ENCODE peak calls at places on chromosomes 7 and 10, in five cellular contexts. B is tibial artery, N is lung, I is endodermal cell, K is pancreas. E is an unnamed sample. For H3K9me3, the result is how much of the 10 kb centered on the place peaks cover.

GRCh38 chr10:70537398-70538194 is 59.0 kb downstream of the PALD1 start:
- DNase-seq in B (no peak), N (no peak), I (peak), K (no peak), E (peak)

GRCh38 chr7:31120800-31121513 is 68.8 kb downstream of the ADCYAP1R1 start:
- DNase-seq in B (no peak), N (peak), I (no peak), K (no peak), E (no peak)

GRCh38 chr10:116694253-116694926 is 48.0 kb downstream of the HSPA12A start:
- DNase-seq in B (no peak), N (peak), I (peak), K (no peak), E (peak)

GRCh38 chr7:112176693-112177415 is 29.3 kb downstream of the DOCK4 start:
- DNase-seq in B (no peak), N (no peak), I (no peak), K (no peak), E (no peak)

GRCh38 chr10:63157845-63158624 is 24.9 kb downstream of the NRBF2 start:
- DNase-seq in B (no peak), N (no peak), I (peak), K (no peak), E (peak)

GRCh38 chr10:51228714-51229100 is 154.4 kb downstream of the PRKG1 start:
- DNase-seq in B (no peak), N (no peak), I (no peak), K (no peak), E (no peak)

GRCh38 chr10:93445097-93445960 is 36.8 kb downstream of the MYOF start:
- DNase-seq in B (peak), N (peak), I (peak), K (peak), E (peak)

GRCh38 chr7:80379034-80379433 is 132.8 kb downstream of the GNAT3 start:
- DNase-seq in B (no peak), N (no peak), I (no peak), K (no peak), E (no peak)

GRCh38 chr7:132423594-132424200 is 152.6 kb downstream of the PLXNA4 start:
- DNase-seq in B (no peak), N (no peak), I (no peak), K (no peak), E (no peak)

GRCh38 chr10:89001428-89002072 is 11.0 kb downstream of the FAS start:
- DNase-seq in B (no peak), N (no peak), I (no peak), K (no peak), E (no peak)

GRCh38 chr10:21314234-21314633 is 211.2 kb downstream of the SKIDA1 start:
- DNase-seq in B (no peak), N (no peak), I (peak), K (no peak), E (peak)

GRCh38 chr7:73395538-73396503 is 37.8 kb upstream of the FZD9 start:
- DNase-seq in B (no peak), N (no peak), I (no peak), K (no peak), E (no peak)

GRCh38 chr10:110857265-110858158 is 14.2 kb upstream of the PDCD4 start:
- DNase-seq in B (no peak), N (no peak), I (peak), K (peak), E (peak)

GRCh38 chr7:117127585-117128168 is 174.4 kb downstream of the ST7 start:
- DNase-seq in B (peak), N (peak), I (no peak), K (no peak), E (peak)

GRCh38 chr10:97572214-97572989 is at the start of gene ANKRD2:
- DNase-seq in B (peak), N (peak), I (peak), K (peak), E (peak)

GRCh38 chr10:76201962-76202361 is 770.5 kb downstream of the LRMDA start:
- DNase-seq in B (no peak), N (no peak), I (no peak), K (no peak), E (no peak)

GRCh38 chr7:138254444-138254843 is 178.2 kb downstream of the AKR1D1 start:
- DNase-seq in B (no peak), N (no peak), I (no peak), K (no peak), E (no peak)

GRCh38 chr7:147804032-147804431 is 786.5 kb upstream of the C7orf33 start:
- DNase-seq in B (no peak), N (no peak), I (no peak), K (no peak), E (no peak)

GRCh38 chr7:756231-756927 is 29.3 kb upstream of the PRKAR1B start:
- DNase-seq in B (no peak), N (no peak), I (no peak), K (peak), E (no peak)

GRCh38 chr7:40726559-40726958 is 591.8 kb downstream of the SUGCT start:
- DNase-seq in B (no peak), N (no peak), I (no peak), K (no peak), E (no peak)

GRCh38 chr7:148588168-148588890 is 2.2 kb upstream of the C7orf33 start:
- DNase-seq in B (no peak), N (no peak), I (no peak), K (no peak), E (no peak)

GRCh38 chr10:63720072-63720537 is 198.9 kb downstream of the REEP3 start:
- DNase-seq in B (peak), N (no peak), I (peak), K (no peak), E (peak)

GRCh38 chr7:39042706-39043105 is 65.0 kb downstream of the POU6F2 start:
- DNase-seq in B (no peak), N (no peak), I (no peak), K (no peak), E (no peak)

GRCh38 chr7:39044489-39044888 is 66.8 kb downstream of the POU6F2 start:
- DNase-seq in B (no peak), N (no peak), I (no peak), K (no peak), E (no peak)
- H3K4me3 ChIP-seq in B (no peak), N (no peak), I (no peak), K (no peak), E (no peak)

DNA sequence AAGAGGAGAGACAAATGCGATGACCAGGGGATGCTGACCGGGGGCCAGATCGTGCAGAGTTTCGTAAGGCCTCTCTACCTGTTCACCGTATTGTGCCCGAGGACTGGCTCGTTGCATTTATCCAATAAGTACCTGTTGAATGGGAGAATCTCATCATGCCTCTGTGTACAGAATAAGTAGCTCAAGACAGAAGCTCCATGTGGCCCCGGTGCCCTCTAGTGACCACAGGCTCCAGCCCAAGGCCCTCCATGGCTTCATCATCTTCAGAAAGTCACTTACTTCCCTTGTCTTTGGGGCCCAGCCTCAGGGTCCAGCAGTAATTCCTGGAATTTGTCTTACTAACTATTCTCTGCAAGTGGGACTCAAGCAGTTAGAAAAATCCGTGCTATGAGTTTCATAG is 151.0 kb downstream of the CHN2 start:
- DNase-seq in B (peak), N (no peak), I (peak), K (peak), E (peak)
- TF ChIP-seq CTCF in B (no peak), N (peak), I (peak), K (peak), E (peak)

GRCh38 chr10:37436361-37436760 is 311.0 kb downstream of the ANKRD30A start:
- DNase-seq in B (no peak), N (no peak), I (no peak), K (no peak), E (no peak)
- H3K9me3 ChIP-seq in B (under half), N (under half), I (half or more), K (under half), E (under half)

DNA sequence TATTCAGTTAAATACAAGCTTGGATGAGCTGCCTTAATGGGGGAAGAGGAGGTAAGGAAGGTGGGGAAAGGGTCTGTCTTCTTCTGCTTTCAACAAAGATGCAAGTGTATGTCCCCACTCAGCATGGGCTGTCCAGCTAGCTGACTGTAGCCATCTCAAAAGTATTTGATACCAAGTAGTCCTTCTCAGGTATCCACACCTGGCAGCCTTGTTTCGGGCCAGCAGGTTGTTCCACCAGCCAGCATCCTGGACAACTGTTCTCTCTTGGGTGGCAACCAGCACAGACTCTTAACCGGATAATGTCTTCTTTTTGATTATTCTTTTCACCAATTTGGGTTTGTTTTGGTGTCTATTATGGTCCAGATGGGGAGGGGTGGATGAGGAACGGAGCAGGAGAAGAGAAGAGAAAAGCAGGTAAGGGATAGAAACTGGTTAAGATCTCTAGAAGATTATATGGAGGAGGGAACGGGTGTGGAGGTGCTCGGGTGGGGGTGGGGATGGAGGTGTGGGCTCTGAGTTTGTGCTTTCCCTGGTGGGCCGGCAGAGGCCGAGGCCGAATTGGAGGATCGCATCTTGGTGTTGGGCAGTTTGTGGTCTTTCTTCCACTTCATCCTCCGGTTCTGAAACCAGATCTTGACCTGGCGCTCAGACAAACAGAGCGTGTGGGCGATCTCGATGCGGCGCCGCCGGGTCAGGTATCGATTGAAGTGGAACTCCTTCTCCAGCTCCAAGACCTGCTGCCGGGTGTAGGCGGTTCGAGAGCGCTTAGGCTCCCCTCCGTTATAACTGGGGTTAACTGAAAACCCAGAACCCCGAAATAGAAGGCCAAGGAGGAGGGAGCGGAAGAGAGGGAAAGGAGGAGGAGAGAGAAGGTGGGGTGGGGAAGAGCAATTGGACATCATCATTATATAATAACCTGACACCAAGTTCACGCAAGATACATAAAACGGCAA is 1.5 kb downstream of the HOXA4 start:
- DNase-seq in B (no peak), N (no peak), I (peak), K (no peak), E (peak)
- H3K4me3 ChIP-seq in B (peak), N (peak), I (no peak), K (peak), E (peak)

DNA sequence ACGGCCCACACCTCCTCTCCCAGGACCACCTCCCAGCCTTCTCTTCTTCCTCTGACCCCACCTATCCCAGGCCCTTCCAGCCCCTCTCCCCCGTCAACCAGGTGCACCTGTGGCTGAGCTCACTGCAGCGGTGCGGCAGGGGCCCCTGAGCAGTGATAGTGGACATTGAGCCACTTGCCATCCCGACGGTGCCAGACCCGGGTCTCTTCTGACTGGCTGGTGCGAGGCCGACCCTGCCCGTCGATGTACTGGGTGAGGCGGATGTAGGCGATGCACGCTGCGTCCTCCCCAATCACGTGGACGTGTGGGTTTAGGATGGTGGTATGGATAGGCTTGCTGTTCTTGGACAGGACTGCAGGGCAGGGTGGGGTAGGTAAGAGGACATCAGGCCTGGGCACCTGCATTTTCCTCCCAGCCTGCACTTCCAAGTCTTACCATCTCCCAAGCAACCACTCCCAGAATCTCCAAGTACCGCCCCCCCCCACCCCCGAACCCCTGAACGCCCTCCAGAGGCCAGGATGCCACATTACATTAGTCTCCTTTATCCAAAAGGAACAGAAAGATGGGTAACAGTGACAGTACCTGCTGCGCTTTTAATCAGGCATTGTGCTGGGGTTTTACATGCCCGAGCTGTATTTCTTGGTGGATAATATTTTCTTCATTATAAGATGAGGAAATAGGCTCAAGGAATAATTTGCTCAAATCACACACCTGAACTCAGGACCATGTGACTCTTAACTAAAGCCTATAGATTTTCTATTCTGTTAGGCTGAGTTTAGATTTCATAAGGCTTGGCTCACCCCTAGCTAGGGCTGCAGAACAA is 3.7 kb upstream of the NDST2 start:
- DNase-seq in B (no peak), N (no peak), I (peak), K (no peak), E (no peak)
- TF ChIP-seq CTCF in B (no peak), N (no peak), I (peak), K (no peak), E (peak)

GRCh38 chr7:18960735-18961134 is 156.7 kb downstream of the TWIST1 start:
- DNase-seq in B (no peak), N (no peak), I (no peak), K (no peak), E (no peak)
- H3K9me3 ChIP-seq in B (under half), N (under half), I (under half), K (under half), E (under half)

DNA sequence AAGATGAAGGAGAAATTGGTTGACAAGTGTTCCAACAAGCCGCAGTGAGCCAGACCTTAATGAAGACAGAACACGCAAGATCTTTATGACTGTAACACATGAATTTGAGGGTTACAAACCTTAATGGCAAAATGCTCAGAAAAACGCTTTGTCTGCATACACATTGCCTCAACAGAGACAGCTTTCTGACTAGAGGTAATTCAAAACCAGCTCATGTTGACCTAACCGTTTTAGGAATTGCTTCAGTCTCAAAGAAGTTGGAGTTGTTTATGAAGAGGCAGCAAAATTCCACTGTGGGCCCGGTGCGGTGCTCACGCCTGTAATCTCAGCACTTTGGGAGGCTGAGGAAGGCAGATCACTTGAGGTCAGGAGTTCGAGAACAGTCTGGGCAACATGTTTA is 2.2 kb upstream of the GTF2I start:
- DNase-seq in B (no peak), N (no peak), I (no peak), K (no peak), E (no peak)
- H3K4me3 ChIP-seq in B (no peak), N (no peak), I (no peak), K (no peak), E (no peak)

DNA sequence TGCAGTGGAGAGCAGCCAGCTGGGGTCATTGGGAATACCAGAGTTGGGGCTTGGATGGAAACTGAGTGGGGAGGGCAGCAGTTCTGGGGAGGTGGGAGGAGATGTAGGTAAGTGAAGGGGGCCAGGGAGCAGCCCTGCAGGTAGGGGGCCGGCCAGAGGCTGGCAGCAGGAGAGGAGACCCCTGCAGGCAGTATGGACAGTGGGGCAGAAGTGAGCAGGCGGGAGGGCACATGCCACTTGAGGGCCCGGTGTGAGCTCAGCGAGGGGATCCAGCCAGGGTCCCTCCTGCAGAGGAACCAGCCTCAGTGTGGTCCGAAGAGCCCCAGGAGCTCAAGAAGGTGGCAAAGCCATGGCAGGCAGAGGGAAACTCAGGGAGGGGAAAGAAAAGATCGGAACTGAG is 75.4 kb downstream of the WDR11 start:
- DNase-seq in B (no peak), N (no peak), I (peak), K (no peak), E (no peak)
- TF ChIP-seq CTCF in B (no peak), N (no peak), I (peak), K (no peak), E (no peak)

DNA sequence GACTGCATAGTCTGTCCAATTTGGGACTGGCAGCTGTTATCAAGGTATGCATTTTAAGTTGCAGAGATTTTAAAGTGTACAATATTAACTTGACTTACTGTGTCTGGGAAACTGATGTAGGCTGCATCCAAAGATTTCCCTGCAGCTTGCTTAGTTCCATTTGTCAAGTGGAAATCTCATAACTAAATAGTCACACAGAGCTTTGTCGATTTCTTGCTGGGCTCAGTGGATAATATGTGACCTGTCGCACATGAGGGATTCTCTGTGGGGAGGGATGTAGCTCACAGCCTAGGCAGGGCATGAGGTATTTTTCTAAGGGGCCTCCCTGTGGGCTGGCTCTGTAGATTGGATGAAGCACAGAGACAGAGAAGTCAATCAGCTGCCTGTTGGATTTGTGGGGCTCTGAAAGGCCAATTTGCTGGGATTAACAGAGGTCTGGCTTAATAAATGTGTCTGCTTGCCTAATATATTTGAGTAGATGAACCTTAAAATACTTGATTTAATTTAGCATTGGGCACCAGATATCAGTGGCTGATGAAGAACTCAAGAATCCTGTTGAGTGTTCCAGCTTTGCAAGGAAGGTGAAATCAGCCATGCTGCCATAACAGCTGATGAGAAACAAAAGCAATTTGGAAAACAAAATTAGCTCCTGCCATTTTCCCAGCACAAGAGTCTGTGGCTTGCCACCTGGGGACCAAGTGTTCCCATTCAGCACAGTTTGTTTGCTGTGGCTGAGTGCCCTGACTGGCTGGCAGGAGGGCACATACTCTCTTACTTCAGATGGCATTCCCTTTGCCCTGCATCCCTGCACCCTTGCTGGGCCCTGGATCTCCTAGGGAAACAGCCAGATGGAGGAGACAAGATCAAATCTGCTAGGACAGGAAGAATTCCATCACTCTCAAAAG is 598.5 kb downstream of the SORCS3 start:
- DNase-seq in B (no peak), N (no peak), I (no peak), K (peak), E (no peak)
- H3K9me3 ChIP-seq in B (under half), N (under half), I (under half), K (under half), E (under half)

DNA sequence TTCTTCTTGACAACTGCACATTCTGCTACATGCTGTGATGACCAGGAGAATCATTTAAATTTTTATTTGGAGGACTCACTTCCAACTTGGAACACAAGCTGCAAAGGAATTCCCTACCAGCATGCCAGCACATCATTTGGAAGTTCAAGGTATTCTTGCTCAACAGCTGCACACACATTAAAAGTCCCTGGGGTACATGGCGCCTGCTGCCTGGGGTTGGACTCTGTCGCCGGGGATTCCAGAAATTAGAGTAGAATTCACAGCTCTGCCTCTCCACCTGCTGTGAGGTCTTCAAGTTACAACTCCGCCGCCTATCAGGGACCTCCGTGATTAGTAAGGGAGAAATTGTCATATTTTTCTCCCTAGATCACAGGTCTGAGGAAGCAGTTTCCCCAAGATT is 1.1 kb downstream of the ZNF32 start:
- DNase-seq in B (no peak), N (no peak), I (no peak), K (no peak), E (no peak)
- H3K4me3 ChIP-seq in B (peak), N (no peak), I (peak), K (peak), E (peak)